ENCODE peak calls at places on chromosome 15, in five cellular contexts. One of them, this sample, is unnamed.

GRCh38 chr15:34233614-34234013 is 8.8 kb downstream of the EMC4 start:
- DNase-seq in HS-5: no peak
- DNase-seq in HEK293T: no peak
- DNase-seq in fibroblast of mammary gland: no peak
- DNase-seq in WTC11: no peak
- DNase-seq in this sample: no peak

GRCh38 chr15:61841461-61841860 is 218.8 kb downstream of the VPS13C start:
- DNase-seq in HEK293T: no peak
- DNase-seq in fibroblast of mammary gland: no peak
- DNase-seq in HS-5: no peak
- DNase-seq in WTC11: no peak
- DNase-seq in this sample: no peak

GRCh38 chr15:71374607-71375352 is 259.5 kb downstream of the THSD4 start:
- DNase-seq in HEK293T: no peak
- DNase-seq in fibroblast of mammary gland: peak; percentile 65
- DNase-seq in HS-5: no peak
- DNase-seq in WTC11: no peak
- DNase-seq in this sample: no peak

GRCh38 chr15:93584021-93584420 is 495.0 kb upstream of the RGMA start:
- DNase-seq in HS-5: no peak
- DNase-seq in fibroblast of mammary gland: peak; percentile 0
- DNase-seq in HEK293T: no peak
- DNase-seq in WTC11: no peak
- DNase-seq in this sample: no peak

GRCh38 chr15:79973445-79974180 is 2.6 kb upstream of the BCL2A1 start:
- DNase-seq in WTC11: no peak
- DNase-seq in HS-5: no peak
- DNase-seq in HEK293T: no peak
- DNase-seq in fibroblast of mammary gland: no peak
- DNase-seq in this sample: no peak

GRCh38 chr15:88653200-88654064 is 14.6 kb downstream of the ISG20 start:
- DNase-seq in fibroblast of mammary gland: no peak
- DNase-seq in WTC11: no peak
- DNase-seq in HS-5: no peak
- DNase-seq in HEK293T: no peak
- DNase-seq in this sample: peak; percentile 47

GRCh38 chr15:24678485-24678884 is 2.9 kb downstream of the NPAP1 start:
- DNase-seq in WTC11: no peak
- DNase-seq in HS-5: no peak
- DNase-seq in HEK293T: no peak
- DNase-seq in fibroblast of mammary gland: no peak
- DNase-seq in this sample: no peak

GRCh38 chr15:40250304-40250656 is 11.4 kb downstream of the PAK6 start:
- DNase-seq in fibroblast of mammary gland: no peak
- DNase-seq in WTC11: peak; percentile 0
- DNase-seq in HEK293T: no peak
- DNase-seq in HS-5: no peak
- DNase-seq in this sample: no peak

GRCh38 chr15:79101866-79102581 is 11.4 kb upstream of the RASGRF1 start:
- DNase-seq in HS-5: peak; percentile 2
- DNase-seq in HEK293T: no peak
- DNase-seq in fibroblast of mammary gland: peak; percentile 57
- DNase-seq in WTC11: no peak
- DNase-seq in this sample: no peak

GRCh38 chr15:63481105-63481810 is 23.1 kb upstream of the USP3 start:
- DNase-seq in HS-5: no peak
- DNase-seq in WTC11: no peak
- DNase-seq in HEK293T: no peak
- DNase-seq in fibroblast of mammary gland: peak; percentile 68
- DNase-seq in this sample: no peak

GRCh38 chr15:27027229-27027628 is 56.2 kb downstream of the GABRG3 start:
- DNase-seq in HEK293T: no peak
- DNase-seq in HS-5: no peak
- DNase-seq in fibroblast of mammary gland: no peak
- DNase-seq in WTC11: no peak
- DNase-seq in this sample: no peak

GRCh38 chr15:34726407-34727100 is 28.2 kb downstream of the GJD2 start:
- DNase-seq in HEK293T: no peak
- DNase-seq in fibroblast of mammary gland: no peak
- DNase-seq in HS-5: peak; percentile 4
- DNase-seq in WTC11: no peak
- DNase-seq in this sample: no peak

GRCh38 chr15:31262901-31263671 is 63.5 kb upstream of the KLF13 start:
- DNase-seq in HEK293T: no peak
- DNase-seq in HS-5: no peak
- DNase-seq in WTC11: peak; percentile 4
- DNase-seq in fibroblast of mammary gland: peak; percentile 67
- DNase-seq in this sample: peak; percentile 65

GRCh38 chr15:89052474-89052873 is 35.8 kb upstream of the ABHD2 start:
- DNase-seq in fibroblast of mammary gland: peak; percentile 99
- DNase-seq in HS-5: no peak
- DNase-seq in HEK293T: no peak
- DNase-seq in WTC11: no peak
- DNase-seq in this sample: no peak